ENCODE peak calls at places on chromosomes 7 and 10, in four cellular contexts. G is AG04450, Z is brain microvascular endothelial cell, B is esophagus squamous epithelium. N is an unnamed sample.

GRCh38 chr7:77862691-77863090 is 64.1 kb downstream of the PHTF2 start:
- DNase-seq in G (no peak), Z (no peak), B (no peak), N (no peak)

GRCh38 chr7:3649678-3650445 is 348.8 kb downstream of the SDK1 start:
- DNase-seq in G (no peak), Z (no peak), B (no peak), N (no peak)

GRCh38 chr10:4082851-4083250 is 297.8 kb upstream of the KLF6 start:
- DNase-seq in G (no peak), Z (no peak), B (no peak), N (no peak)

GRCh38 chr7:135333196-135333595 is 99.6 kb downstream of the STRA8 start:
- DNase-seq in G (no peak), Z (no peak), B (no peak), N (no peak)

GRCh38 chr10:93072225-93072712 is 1.4 kb upstream of the CYP26A1 start:
- DNase-seq in G (no peak), Z (no peak), B (no peak), N (no peak)

GRCh38 chr7:821688-822087 is 10.6 kb upstream of the SUN1 start:
- DNase-seq in G (no peak), Z (no peak), B (no peak), N (no peak)

GRCh38 chr7:134327896-134328295 is 11.2 kb upstream of the SLC35B4 start:
- DNase-seq in G (no peak), Z (peak), B (no peak), N (peak)

GRCh38 chr7:4851459-4852422 is 10.1 kb downstream of the PAPOLB start:
- DNase-seq in G (no peak), Z (peak), B (no peak), N (no peak)

GRCh38 chr10:46028584-46029570 is 1.5 kb downstream of the NCOA4 start:
- DNase-seq in G (peak), Z (peak), B (no peak), N (no peak)

GRCh38 chr10:48533951-48534720 is 70.7 kb downstream of the ARHGAP22 start:
- DNase-seq in G (no peak), Z (no peak), B (no peak), N (no peak)

GRCh38 chr10:85778074-85778473 is 588.5 kb downstream of the GRID1 start:
- DNase-seq in G (no peak), Z (no peak), B (no peak), N (no peak)

GRCh38 chr7:140684066-140684950 is 11.6 kb downstream of the ADCK2 start:
- DNase-seq in G (no peak), Z (no peak), B (no peak), N (no peak)
- H3K27ac ChIP-seq in G (no peak), Z (no peak), B (no peak), N (no peak)

DNA sequence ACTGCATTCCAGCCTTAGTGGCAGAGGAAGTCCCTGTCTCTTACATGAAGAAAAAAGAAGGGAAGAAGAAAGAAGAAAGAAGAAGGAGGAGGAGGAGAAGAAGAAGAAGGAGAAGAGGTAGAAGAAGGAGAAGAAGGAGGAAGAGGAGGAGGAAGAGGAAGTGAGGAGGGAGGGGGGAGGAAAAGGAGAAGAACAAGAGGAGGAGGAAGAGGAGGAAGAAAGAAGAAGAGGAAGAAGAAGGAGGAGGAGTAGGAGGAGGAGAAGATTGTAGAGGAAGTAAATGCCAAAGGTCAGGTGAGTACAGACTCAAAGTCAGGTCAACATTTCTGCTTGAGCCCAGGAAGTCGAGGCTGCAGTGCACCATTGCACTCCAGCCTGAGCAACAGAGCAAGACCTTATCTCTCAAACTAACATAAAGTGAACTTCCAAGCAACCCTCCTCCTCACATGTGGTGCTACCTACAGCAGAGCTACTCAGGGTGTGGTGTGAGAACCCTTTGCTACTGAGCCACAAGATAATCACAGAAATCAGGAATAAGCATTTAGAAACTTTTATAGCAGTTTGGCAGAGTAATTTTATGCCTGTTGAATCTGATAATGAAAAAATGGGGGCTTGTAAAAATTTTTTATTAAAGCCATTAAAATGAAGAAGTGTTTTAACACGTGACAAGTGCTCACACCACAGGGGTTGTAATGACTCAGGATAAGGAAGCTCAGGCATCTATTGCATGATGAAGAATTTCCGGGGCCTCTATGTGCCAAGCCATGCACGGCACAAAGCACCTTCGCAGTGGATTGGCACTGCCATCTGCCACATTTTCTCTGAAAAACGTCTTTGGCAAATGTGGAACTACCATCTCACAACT is 224.9 kb upstream of the AUTS2 start:
- DNase-seq in G (no peak), Z (no peak), B (no peak), N (no peak)
- H3K27ac ChIP-seq in G (no peak), Z (no peak), B (no peak), N (no peak)

GRCh38 chr7:7333610-7334009 is 151.3 kb downstream of the C1GALT1 start:
- DNase-seq in G (no peak), Z (no peak), B (no peak), N (no peak)

GRCh38 chr7:7329321-7329720 is 147.0 kb downstream of the C1GALT1 start:
- DNase-seq in G (no peak), Z (no peak), B (no peak), N (no peak)

GRCh38 chr7:7330997-7331396 is 148.7 kb downstream of the C1GALT1 start:
- DNase-seq in G (no peak), Z (no peak), B (no peak), N (no peak)

GRCh38 chr7:7335215-7335614 is 152.9 kb downstream of the C1GALT1 start:
- DNase-seq in G (no peak), Z (no peak), B (no peak), N (no peak)

DNA sequence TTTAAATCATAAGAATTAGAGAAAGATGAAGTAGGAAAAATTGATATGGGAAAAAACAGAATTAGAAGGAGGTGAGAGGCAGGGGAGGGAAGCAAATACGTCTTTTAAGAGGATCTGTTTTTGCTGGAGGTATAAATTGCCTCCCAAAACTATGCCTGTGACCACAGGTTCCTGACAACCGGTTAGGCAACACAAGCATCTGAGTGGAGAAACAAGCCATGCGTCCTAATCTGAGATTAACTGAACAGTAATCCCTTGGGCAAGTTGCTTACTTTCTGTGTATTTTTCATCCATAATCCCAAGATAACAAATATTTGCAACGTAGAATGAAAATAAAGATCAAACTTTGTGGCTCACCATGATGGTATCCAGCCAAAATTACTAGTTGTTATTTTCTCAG is 149.2 kb downstream of the C1GALT1 start:
- DNase-seq in G (no peak), Z (no peak), B (no peak), N (no peak)
- H3K27ac ChIP-seq in G (no peak), Z (no peak), B (no peak), N (no peak)

DNA sequence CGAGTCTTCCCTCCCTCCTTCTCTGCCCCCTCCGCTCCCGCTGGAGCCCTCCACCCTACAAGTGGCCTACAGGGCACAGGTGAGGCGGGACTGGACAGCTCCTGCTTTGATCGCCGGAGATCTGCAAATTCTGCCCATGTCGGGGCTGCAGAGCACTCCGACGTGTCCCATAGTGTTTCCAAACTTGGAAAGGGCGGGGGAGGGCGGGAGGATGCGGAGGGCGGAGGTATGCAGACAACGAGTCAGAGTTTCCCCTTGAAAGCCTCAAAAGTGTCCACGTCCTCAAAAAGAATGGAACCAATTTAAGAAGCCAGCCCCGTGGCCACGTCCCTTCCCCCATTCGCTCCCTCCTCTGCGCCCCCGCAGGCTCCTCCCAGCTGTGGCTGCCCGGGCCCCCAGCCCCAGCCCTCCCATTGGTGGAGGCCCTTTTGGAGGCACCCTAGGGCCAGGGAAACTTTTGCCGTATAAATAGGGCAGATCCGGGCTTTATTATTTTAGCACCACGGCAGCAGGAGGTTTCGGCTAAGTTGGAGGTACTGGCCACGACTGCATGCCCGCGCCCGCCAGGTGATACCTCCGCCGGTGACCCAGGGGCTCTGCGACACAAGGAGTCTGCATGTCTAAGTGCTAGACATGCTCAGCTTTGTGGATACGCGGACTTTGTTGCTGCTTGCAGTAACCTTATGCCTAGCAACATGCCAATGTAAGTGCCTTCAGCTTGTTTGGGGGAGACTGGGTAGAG is at the start of gene COL1A2:
- DNase-seq in G (peak), Z (peak), B (peak), N (no peak)
- H3K27ac ChIP-seq in G (peak), Z (peak), B (peak), N (no peak)

GRCh38 chr10:95469251-95469650 is 91.9 kb downstream of the SORBS1 start:
- DNase-seq in G (no peak), Z (no peak), B (no peak), N (no peak)

GRCh38 chr10:95464280-95464679 is 96.9 kb downstream of the SORBS1 start:
- DNase-seq in G (no peak), Z (no peak), B (no peak), N (no peak)

GRCh38 chr10:95466450-95466849 is 94.7 kb downstream of the SORBS1 start:
- DNase-seq in G (no peak), Z (no peak), B (no peak), N (no peak)

GRCh38 chr10:95469676-95470075 is 91.5 kb downstream of the SORBS1 start:
- DNase-seq in G (no peak), Z (no peak), B (no peak), N (no peak)

DNA sequence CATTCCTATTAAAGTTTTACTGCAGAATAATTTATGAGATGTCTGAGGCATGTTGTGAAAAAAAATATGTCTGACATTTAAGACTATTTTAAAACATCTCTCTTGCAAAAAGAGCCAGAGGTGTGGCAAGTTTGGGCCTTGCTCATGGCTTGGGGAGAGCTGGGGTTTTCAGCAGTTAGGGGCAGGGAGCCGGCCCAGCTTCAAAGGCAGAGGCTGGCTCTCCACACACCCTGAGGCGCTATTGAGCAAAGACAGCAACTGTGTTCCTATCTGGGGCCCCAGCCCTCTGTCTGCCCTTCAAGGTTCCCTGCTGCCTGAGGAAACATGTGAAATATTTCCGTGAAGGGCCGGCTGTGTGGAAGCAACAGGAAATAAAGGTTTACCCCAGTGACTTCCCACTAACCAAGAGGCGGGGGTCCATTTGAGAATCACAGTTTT is 94.0 kb downstream of the SORBS1 start:
- DNase-seq in G (no peak), Z (no peak), B (no peak), N (no peak)
- H3K27ac ChIP-seq in G (no peak), Z (no peak), B (peak), N (no peak)

GRCh38 chr7:45088821-45089313 is at the start of gene NACAD:
- DNase-seq in G (no peak), Z (no peak), B (no peak), N (no peak)
- H3K27ac ChIP-seq in G (no peak), Z (no peak), B (peak), N (no peak)

GRCh38 chr10:129219364-129219763 is 247.7 kb upstream of the MGMT start:
- DNase-seq in G (no peak), Z (no peak), B (no peak), N (no peak)
- H3K27ac ChIP-seq in G (no peak), Z (no peak), B (no peak), N (no peak)

DNA sequence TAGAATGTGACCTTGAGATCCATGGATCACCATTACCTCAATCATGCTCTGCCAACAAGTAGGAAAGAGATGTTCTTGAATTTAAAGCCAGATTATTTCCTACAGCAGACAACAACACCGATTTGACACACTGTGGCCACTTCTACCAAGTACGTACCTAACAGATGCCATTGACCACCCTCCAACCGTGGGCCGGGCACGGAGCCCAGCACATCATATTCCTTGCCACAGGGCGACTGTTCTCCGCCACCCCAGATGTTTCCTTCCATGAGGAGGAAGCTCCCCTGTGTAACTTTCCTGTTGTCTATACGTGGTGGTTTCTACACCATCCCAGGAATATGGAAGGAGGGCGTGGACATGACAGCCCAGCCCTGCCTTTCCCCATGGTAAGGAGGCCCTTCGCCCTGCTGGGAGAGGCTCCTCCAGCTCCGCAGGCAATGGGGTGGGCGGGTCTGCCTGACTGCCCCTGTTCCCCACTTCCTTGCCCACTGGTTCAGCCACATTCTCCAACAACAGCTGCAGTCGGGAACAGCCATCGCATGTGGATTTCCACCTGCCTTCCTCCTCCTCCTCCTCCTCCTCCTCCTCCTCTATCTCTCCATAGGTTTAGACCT is 7.2 kb downstream of the CHST15 start:
- DNase-seq in G (no peak), Z (no peak), B (no peak), N (no peak)
- H3K27ac ChIP-seq in G (no peak), Z (no peak), B (peak), N (no peak)

N was measured in CD4-positive, alpha-beta T cell.